ENCODE peak calls at places on chromosomes 4 and X, in nine cellular contexts. X is NCI-H460; Q is GOT3; J is HTR-8/SVneo; B is myocyte; T is activated T-cell treated with anti-CD3 and anti-CD28 coated beads, Interleukin-2, amount 50 U/mL, for 4 hours; G is activated naive CD4-positive, alpha-beta T cell treated with Interleukin-2 at 50 U/mL for 16 hours; I is IMR-90; L is NCI-H345. V is an unnamed sample.

GRCh38 chr4:1325681-1326635 is 21.1 kb upstream of the UVSSA start:
- DNase-seq in L (no peak), Q (no peak), G (no peak), T (no peak), X (no peak), J (no peak), I (no peak), B (no peak), V (no peak)

GRCh38 chr4:835148-836002 is 9.4 kb upstream of the CPLX1 start:
- DNase-seq in X (no peak), J (no peak), L (peak; percentile 83), Q (no peak), I (no peak), T (no peak), B (no peak), G (no peak), V (no peak)

GRCh38 chr4:125187621-125188176 is 127.1 kb upstream of the FAT4 start:
- DNase-seq in Q (no peak), X (no peak), G (no peak), L (no peak), J (peak; percentile 17), T (no peak), B (peak; percentile 24), I (peak; percentile 0), V (no peak)

GRCh38 chrX:132876509-132876837 is 82.0 kb downstream of the HS6ST2 start:
- DNase-seq in J (no peak), X (no peak), B (no peak), I (no peak), Q (no peak), L (no peak), G (no peak), T (no peak), V (no peak)

GRCh38 chr4:188819243-188819642 is 680.0 kb downstream of the TRIML1 start:
- DNase-seq in Q (no peak), I (peak; percentile 57), T (no peak), B (no peak), G (no peak), J (no peak), L (no peak), X (no peak), V (no peak)

GRCh38 chrX:45324941-45325340 is 124.3 kb upstream of the DIPK2B start:
- DNase-seq in T (no peak), Q (no peak), G (no peak), L (no peak), I (peak; percentile 52), B (no peak), J (no peak), X (no peak), V (no peak)

GRCh38 chr4:145776208-145776607 is 96.3 kb downstream of the C4orf51 start:
- DNase-seq in B (no peak), I (no peak), G (no peak), J (no peak), X (no peak), T (no peak), Q (no peak), L (no peak), V (no peak)

GRCh38 chrX:31499120-31499519 is 427.3 kb upstream of the FTHL17 start:
- DNase-seq in Q (no peak), G (no peak), I (peak; percentile 42), B (peak; percentile 40), T (no peak), L (no peak), J (peak; percentile 2), X (no peak), V (no peak)

GRCh38 chr4:56086073-56086521 is 137.4 kb downstream of the CEP135 start:
- DNase-seq in L (peak; percentile 63), I (no peak), J (no peak), B (no peak), Q (no peak), G (no peak), X (no peak), T (no peak), V (no peak)

GRCh38 chr4:52076731-52077130 is 25.6 kb downstream of the SPATA18 start:
- DNase-seq in X (no peak), L (no peak), G (no peak), T (no peak), Q (no peak), I (no peak), J (no peak), B (peak; percentile 8), V (no peak)

GRCh38 chrX:100477468-100477867 is 67.4 kb upstream of the PCDH19 start:
- DNase-seq in B (no peak), L (no peak), X (no peak), T (no peak), J (no peak), Q (no peak), I (no peak), G (no peak), V (no peak)

GRCh38 chr4:169009281-169010124 is 552 bp downstream of the CBR4 start:
- DNase-seq in X (peak; percentile 40), Q (no peak), L (peak; percentile 33), J (peak; percentile 32), G (peak; percentile 56), B (peak; percentile 78), I (peak; percentile 53), T (peak; percentile 36), V (no peak)

GRCh38 chr4:90113881-90114457 is 13.2 kb upstream of the CCSER1 start:
- DNase-seq in G (no peak), Q (no peak), T (no peak), B (no peak), I (no peak), J (no peak), X (no peak), L (no peak), V (no peak)

GRCh38 chr4:6855692-6856297 is 53.8 kb upstream of the TBC1D14 start:
- DNase-seq in J (no peak), G (peak; percentile 52), B (peak; percentile 69), L (no peak), I (peak; percentile 93), T (peak; percentile 12), Q (no peak), X (peak; percentile 38), V (no peak)

GRCh38 chrX:154471870-154472684 is 7.0 kb downstream of the LAGE3 start:
- DNase-seq in L (no peak), J (no peak), X (no peak), G (no peak), T (no peak), B (no peak), Q (no peak), I (no peak), V (no peak)

GRCh38 chr4:2054217-2054616 is 4.9 kb upstream of the NAT8L start:
- DNase-seq in I (no peak), X (no peak), L (no peak), Q (no peak), G (no peak), T (no peak), J (no peak), B (no peak), V (no peak)

GRCh38 chrX:114924846-114925245 is 92.6 kb downstream of the IL13RA2 start:
- DNase-seq in I (peak; percentile 44), G (no peak), J (no peak), B (no peak), T (no peak), Q (no peak), X (no peak), L (no peak), V (no peak)

GRCh38 chr4:182189107-182189878 is 53.9 kb upstream of the TENM3 start:
- DNase-seq in T (no peak), B (peak; percentile 91), L (no peak), G (no peak), I (peak; percentile 94), X (no peak), J (peak; percentile 68), Q (no peak), V (no peak)

GRCh38 chr4:85672116-85672515 is 197.2 kb downstream of the ARHGAP24 start:
- DNase-seq in Q (no peak), L (no peak), G (no peak), B (no peak), J (no peak), T (no peak), X (no peak), I (no peak), V (no peak)

V was measured in natural killer cell treated with Interleukin-12 subunit alpha and Interleukin-12 subunit beta and Interleukin-15 and Interleukin-18, amount 100 ng/mL, for 72 hours.